ENCODE peak calls at places on chromosome 16, in seven cellular contexts. One of them, this sample, is unnamed.

GRCh38 chr16:282944-283744 is at the start of gene PDIA2:
- DNase-seq in kidney: no peak
- DNase-seq in astrocyte of the hippocampus: no peak
- DNase-seq in HS-5: no peak
- DNase-seq in transverse colon: no peak
- DNase-seq in GM23338: no peak
- DNase-seq in ELR: no peak
- DNase-seq in this sample: no peak

GRCh38 chr16:5070431-5071186 is 1.0 kb upstream of the ALG1 start:
- DNase-seq in HS-5: no peak
- DNase-seq in astrocyte of the hippocampus: no peak
- DNase-seq in kidney: no peak
- DNase-seq in GM23338: no peak
- DNase-seq in transverse colon: no peak
- DNase-seq in ELR: no peak
- DNase-seq in this sample: no peak

GRCh38 chr16:1920727-1921155 is 2.5 kb upstream of the HS3ST6 start:
- DNase-seq in HS-5: no peak
- DNase-seq in astrocyte of the hippocampus: peak
- DNase-seq in transverse colon: peak
- DNase-seq in GM23338: peak
- DNase-seq in kidney: no peak
- DNase-seq in ELR: peak
- DNase-seq in this sample: no peak

GRCh38 chr16:1541293-1542165 is 8.1 kb downstream of the TMEM204 start:
- DNase-seq in transverse colon: no peak
- DNase-seq in GM23338: no peak
- DNase-seq in astrocyte of the hippocampus: no peak
- DNase-seq in HS-5: no peak
- DNase-seq in kidney: peak
- DNase-seq in ELR: no peak
- DNase-seq in this sample: no peak

GRCh38 chr16:20074089-20074956 is 633 bp upstream of the GPR139 start:
- DNase-seq in GM23338: peak
- DNase-seq in kidney: no peak
- DNase-seq in astrocyte of the hippocampus: no peak
- DNase-seq in transverse colon: no peak
- DNase-seq in ELR: no peak
- DNase-seq in HS-5: no peak
- DNase-seq in this sample: no peak

GRCh38 chr16:80691111-80691761 is 113.2 kb downstream of the CDYL2 start:
- DNase-seq in transverse colon: no peak
- DNase-seq in astrocyte of the hippocampus: no peak
- DNase-seq in GM23338: no peak
- DNase-seq in ELR: peak
- DNase-seq in kidney: no peak
- DNase-seq in HS-5: peak
- DNase-seq in this sample: no peak

GRCh38 chr16:57308041-57308440 is 23.6 kb upstream of the PLLP start:
- DNase-seq in transverse colon: no peak
- DNase-seq in GM23338: no peak
- DNase-seq in HS-5: no peak
- DNase-seq in astrocyte of the hippocampus: no peak
- DNase-seq in ELR: no peak
- DNase-seq in kidney: no peak
- DNase-seq in this sample: no peak

GRCh38 chr16:63461248-63461841 is 1425.1 kb upstream of the CDH8 start:
- DNase-seq in GM23338: peak
- DNase-seq in kidney: no peak
- DNase-seq in transverse colon: no peak
- DNase-seq in astrocyte of the hippocampus: peak
- DNase-seq in HS-5: peak
- DNase-seq in ELR: peak
- DNase-seq in this sample: peak

GRCh38 chr16:30350134-30350871 is 4.8 kb downstream of the CD2BP2 start:
- DNase-seq in ELR: no peak
- DNase-seq in kidney: no peak
- DNase-seq in transverse colon: peak
- DNase-seq in GM23338: no peak
- DNase-seq in astrocyte of the hippocampus: peak
- DNase-seq in HS-5: no peak
- DNase-seq in this sample: no peak

GRCh38 chr16:8863594-8864424 is 5.0 kb downstream of the CARHSP1 start:
- DNase-seq in GM23338: peak
- DNase-seq in ELR: no peak
- DNase-seq in kidney: peak
- DNase-seq in transverse colon: peak
- DNase-seq in astrocyte of the hippocampus: no peak
- DNase-seq in HS-5: no peak
- DNase-seq in this sample: peak

GRCh38 chr16:4052801-4053662 is 63.2 kb downstream of the ADCY9 start:
- DNase-seq in GM23338: no peak
- DNase-seq in ELR: peak
- DNase-seq in kidney: no peak
- DNase-seq in transverse colon: peak
- DNase-seq in astrocyte of the hippocampus: peak
- DNase-seq in HS-5: no peak
- DNase-seq in this sample: no peak

GRCh38 chr16:48914070-48914469 is 304.1 kb upstream of the N4BP1 start:
- DNase-seq in kidney: no peak
- DNase-seq in ELR: no peak
- DNase-seq in astrocyte of the hippocampus: no peak
- DNase-seq in HS-5: no peak
- DNase-seq in GM23338: peak
- DNase-seq in transverse colon: no peak
- DNase-seq in this sample: no peak

GRCh38 chr16:9296273-9296593 is 204.8 kb downstream of the HAPSTR1 start:
- DNase-seq in transverse colon: no peak
- DNase-seq in GM23338: no peak
- DNase-seq in HS-5: no peak
- DNase-seq in ELR: no peak
- DNase-seq in astrocyte of the hippocampus: no peak
- DNase-seq in kidney: no peak
- DNase-seq in this sample: no peak

GRCh38 chr16:11202260-11203091 is 53.5 kb downstream of the SOCS1 start:
- DNase-seq in astrocyte of the hippocampus: peak
- DNase-seq in GM23338: no peak
- DNase-seq in kidney: no peak
- DNase-seq in ELR: peak
- DNase-seq in transverse colon: no peak
- DNase-seq in HS-5: no peak
- DNase-seq in this sample: no peak

GRCh38 chr16:694187-694862 is 4.1 kb upstream of the WDR24 start:
- DNase-seq in transverse colon: no peak
- DNase-seq in ELR: no peak
- DNase-seq in astrocyte of the hippocampus: no peak
- DNase-seq in kidney: no peak
- DNase-seq in GM23338: peak
- DNase-seq in HS-5: no peak
- DNase-seq in this sample: no peak

GRCh38 chr16:80300456-80300855 is 240.3 kb upstream of the DYNLRB2 start:
- DNase-seq in astrocyte of the hippocampus: no peak
- DNase-seq in ELR: peak
- DNase-seq in kidney: no peak
- DNase-seq in GM23338: no peak
- DNase-seq in transverse colon: no peak
- DNase-seq in HS-5: peak
- DNase-seq in this sample: no peak